ENCODE peak calls at places on chromosomes 7 and 10, in seven cellular contexts. L is GM10248; W is A549; J is stimulated activated CD4-positive, alpha-beta T cell treated with anti-CD3 and anti-CD28 coated beads, Interleukin-4, amount 100 ng/mL, for 24 hours; G is activated effector memory CD4-positive, alpha-beta T cell treated with anti-CD3 and anti-CD28 coated beads, Interleukin-2, amount 50 U/mL, for 16 hours; O is endothelial cell; A is fibroblast of gingiva. C is an unnamed sample.

GRCh38 chr10:60913091-60913490 is 30.9 kb downstream of the RHOBTB1 start:
- DNase-seq in G (no peak), L (no peak), A (no peak), J (no peak), W (no peak), O (no peak), C (no peak)

GRCh38 chr10:79379512-79380124 is 32.3 kb downstream of the PPIF start:
- DNase-seq in A (peak; percentile 43), J (no peak), O (no peak), L (peak; percentile 12), G (no peak), W (no peak), C (peak; percentile 74)

GRCh38 chr7:32658034-32658944 is 163.0 kb downstream of the AVL9 start:
- DNase-seq in W (peak; percentile 35), L (no peak), J (no peak), G (no peak), O (no peak), A (no peak), C (no peak)

GRCh38 chr10:98778277-98778759 is 331.6 kb upstream of the HPS1 start:
- DNase-seq in L (no peak), G (no peak), O (no peak), J (no peak), A (no peak), W (no peak), C (no peak)

GRCh38 chr10:78744521-78745090 is 324.2 kb upstream of the ZMIZ1 start:
- DNase-seq in O (no peak), A (no peak), G (no peak), J (no peak), L (no peak), W (no peak), C (peak; percentile 53)

GRCh38 chr10:99372546-99373271 is 43.6 kb downstream of the CNNM1 start:
- DNase-seq in G (no peak), O (no peak), A (peak; percentile 94), L (no peak), W (no peak), J (no peak), C (no peak)

GRCh38 chr10:89759531-89759930 is 58.1 kb downstream of the KIF20B start:
- DNase-seq in L (no peak), A (no peak), G (no peak), O (no peak), W (no peak), J (no peak), C (no peak)

GRCh38 chr10:71083457-71083975 is 128.9 kb upstream of the UNC5B start:
- DNase-seq in G (peak; percentile 8), A (no peak), O (no peak), L (no peak), W (no peak), J (no peak), C (no peak)

GRCh38 chr7:83738436-83738835 is 89.5 kb upstream of the SEMA3E start:
- DNase-seq in J (no peak), W (no peak), O (no peak), L (no peak), A (no peak), G (no peak), C (no peak)

GRCh38 chr7:73971701-73972341 is 56.2 kb upstream of the ELN start:
- DNase-seq in A (no peak), O (no peak), L (no peak), J (no peak), G (peak; percentile 56), W (no peak), C (no peak)

GRCh38 chr7:474605-475424 is 44.8 kb downstream of the PDGFA start:
- DNase-seq in J (no peak), W (no peak), O (no peak), G (peak; percentile 39), L (no peak), A (no peak), C (peak; percentile 20)

GRCh38 chr10:86247073-86247472 is 119.5 kb downstream of the GRID1 start:
- DNase-seq in W (no peak), L (no peak), A (no peak), J (no peak), O (no peak), G (no peak), C (no peak)

GRCh38 chr7:157150825-157151412 is 12.2 kb downstream of the UBE3C start:
- DNase-seq in O (peak; percentile 26), A (peak; percentile 84), J (no peak), W (no peak), G (no peak), L (no peak), C (peak; percentile 74)

GRCh38 chr7:152231089-152231488 is 204.7 kb downstream of the KMT2C start:
- DNase-seq in O (no peak), W (no peak), G (no peak), L (no peak), A (no peak), J (no peak), C (no peak)

GRCh38 chr7:155291045-155291530 is 6.6 kb upstream of the INSIG1 start:
- DNase-seq in O (no peak), G (peak; percentile 57), L (no peak), J (no peak), W (peak; percentile 70), A (no peak), C (no peak)

GRCh38 chr7:85475476-85475875 is 288.6 kb upstream of the SEMA3D start:
- DNase-seq in G (no peak), L (no peak), J (no peak), W (no peak), A (no peak), O (no peak), C (no peak)

GRCh38 chr10:92121686-92122492 is 169.0 kb downstream of the CPEB3 start:
- DNase-seq in W (no peak), O (no peak), A (no peak), G (no peak), J (no peak), L (no peak), C (no peak)

GRCh38 chr10:98047009-98047741 is 16.8 kb upstream of the CRTAC1 start:
- DNase-seq in G (no peak), L (no peak), O (no peak), W (no peak), J (no peak), A (no peak), C (peak; percentile 83)

GRCh38 chr10:122618461-122619165 is 58.1 kb downstream of the DMBT1 start:
- DNase-seq in W (no peak), J (no peak), L (no peak), A (no peak), O (no peak), G (peak; percentile 54), C (no peak)

GRCh38 chr10:129936923-129937300 is 27.2 kb downstream of the EBF3 start:
- DNase-seq in O (no peak), J (no peak), G (peak; percentile 39), A (no peak), L (no peak), W (no peak), C (peak; percentile 15)

GRCh38 chr10:28624351-28624750 is 53.0 kb upstream of the BAMBI start:
- DNase-seq in J (no peak), L (no peak), G (no peak), W (no peak), A (no peak), O (no peak), C (no peak)

GRCh38 chr7:123916240-123916724 is 8.8 kb upstream of the SPAM1 start:
- DNase-seq in O (no peak), A (no peak), L (peak; percentile 14), G (no peak), J (no peak), W (peak; percentile 3), C (no peak)

GRCh38 chr7:45881759-45882464 is 6.4 kb upstream of the IGFBP1 start:
- DNase-seq in J (no peak), O (no peak), W (no peak), L (no peak), G (no peak), A (peak; percentile 82), C (no peak)

GRCh38 chr7:17132726-17133125 is 165.7 kb upstream of the AHR start:
- DNase-seq in W (no peak), A (no peak), L (no peak), O (no peak), G (no peak), J (no peak), C (no peak)

C was measured in Right ventricle myocardium superior.